ENCODE peak calls at places on chromosomes 6 and 20, in nine cellular contexts. One of them, this sample, is unnamed.

GRCh38 chr6:21987501-21987957 is 309.3 kb downstream of the PRL start:
- DNase-seq in ACHN: peak
- DNase-seq in cardiac fibroblast: peak
- DNase-seq in endothelial cell: peak
- DNase-seq in activated gamma-delta T cell treated with anti-CD3 and anti-CD28 coated beads, Interleukin-2, amount 50 U/mL, for 16 hours: no peak
- DNase-seq in cardiac muscle cell: peak
- DNase-seq in EL: peak
- DNase-seq in fibroblast of lung: peak
- DNase-seq in NCI-H82: no peak
- DNase-seq in this sample: no peak

GRCh38 chr6:137217801-137218472 is 1.2 kb downstream of the IFNGR1 start:
- DNase-seq in ACHN: no peak
- DNase-seq in cardiac fibroblast: peak
- DNase-seq in endothelial cell: no peak
- DNase-seq in activated gamma-delta T cell treated with anti-CD3 and anti-CD28 coated beads, Interleukin-2, amount 50 U/mL, for 16 hours: no peak
- DNase-seq in cardiac muscle cell: no peak
- DNase-seq in EL: peak
- DNase-seq in fibroblast of lung: peak
- DNase-seq in NCI-H82: peak
- DNase-seq in this sample: no peak

GRCh38 chr6:110689275-110689935 is 125.9 kb downstream of the CDK19 start:
- DNase-seq in ACHN: no peak
- DNase-seq in cardiac fibroblast: no peak
- DNase-seq in endothelial cell: no peak
- DNase-seq in activated gamma-delta T cell treated with anti-CD3 and anti-CD28 coated beads, Interleukin-2, amount 50 U/mL, for 16 hours: no peak
- DNase-seq in cardiac muscle cell: no peak
- DNase-seq in EL: no peak
- DNase-seq in fibroblast of lung: no peak
- DNase-seq in NCI-H82: no peak
- DNase-seq in this sample: no peak

GRCh38 chr20:661474-662288 is 8.7 kb upstream of the SRXN1 start:
- DNase-seq in ACHN: no peak
- DNase-seq in cardiac fibroblast: no peak
- DNase-seq in endothelial cell: no peak
- DNase-seq in activated gamma-delta T cell treated with anti-CD3 and anti-CD28 coated beads, Interleukin-2, amount 50 U/mL, for 16 hours: no peak
- DNase-seq in cardiac muscle cell: no peak
- DNase-seq in EL: no peak
- DNase-seq in fibroblast of lung: no peak
- DNase-seq in NCI-H82: no peak
- DNase-seq in this sample: no peak

GRCh38 chr6:105207524-105208269 is 27.9 kb upstream of the POPDC3 start:
- DNase-seq in ACHN: no peak
- DNase-seq in cardiac fibroblast: no peak
- DNase-seq in endothelial cell: no peak
- DNase-seq in activated gamma-delta T cell treated with anti-CD3 and anti-CD28 coated beads, Interleukin-2, amount 50 U/mL, for 16 hours: no peak
- DNase-seq in cardiac muscle cell: no peak
- DNase-seq in EL: peak
- DNase-seq in fibroblast of lung: no peak
- DNase-seq in NCI-H82: no peak
- DNase-seq in this sample: no peak

GRCh38 chr6:10633216-10633615 is 61.2 kb downstream of the C6orf52 start:
- DNase-seq in ACHN: peak
- DNase-seq in cardiac fibroblast: peak
- DNase-seq in endothelial cell: no peak
- DNase-seq in activated gamma-delta T cell treated with anti-CD3 and anti-CD28 coated beads, Interleukin-2, amount 50 U/mL, for 16 hours: no peak
- DNase-seq in cardiac muscle cell: no peak
- DNase-seq in EL: peak
- DNase-seq in fibroblast of lung: peak
- DNase-seq in NCI-H82: no peak
- DNase-seq in this sample: no peak

GRCh38 chr20:33914871-33915270 is 78.8 kb upstream of the RALY start:
- DNase-seq in ACHN: peak
- DNase-seq in cardiac fibroblast: peak
- DNase-seq in endothelial cell: no peak
- DNase-seq in activated gamma-delta T cell treated with anti-CD3 and anti-CD28 coated beads, Interleukin-2, amount 50 U/mL, for 16 hours: peak
- DNase-seq in cardiac muscle cell: no peak
- DNase-seq in EL: peak
- DNase-seq in fibroblast of lung: peak
- DNase-seq in NCI-H82: no peak
- DNase-seq in this sample: no peak

GRCh38 chr6:33604941-33605854 is 15.9 kb upstream of the ITPR3 start:
- DNase-seq in ACHN: no peak
- DNase-seq in cardiac fibroblast: no peak
- DNase-seq in endothelial cell: no peak
- DNase-seq in activated gamma-delta T cell treated with anti-CD3 and anti-CD28 coated beads, Interleukin-2, amount 50 U/mL, for 16 hours: no peak
- DNase-seq in cardiac muscle cell: no peak
- DNase-seq in EL: peak
- DNase-seq in fibroblast of lung: no peak
- DNase-seq in NCI-H82: no peak
- DNase-seq in this sample: no peak

GRCh38 chr20:31869942-31870702 is at the start of the genes DUSP15 and TTLL9:
- DNase-seq in ACHN: peak
- DNase-seq in cardiac fibroblast: no peak
- DNase-seq in endothelial cell: peak
- DNase-seq in activated gamma-delta T cell treated with anti-CD3 and anti-CD28 coated beads, Interleukin-2, amount 50 U/mL, for 16 hours: no peak
- DNase-seq in cardiac muscle cell: peak
- DNase-seq in EL: no peak
- DNase-seq in fibroblast of lung: no peak
- DNase-seq in NCI-H82: peak
- DNase-seq in this sample: no peak

GRCh38 chr20:63115651-63116411 is 100.1 kb downstream of the YTHDF1 start:
- DNase-seq in ACHN: no peak
- DNase-seq in cardiac fibroblast: no peak
- DNase-seq in endothelial cell: no peak
- DNase-seq in activated gamma-delta T cell treated with anti-CD3 and anti-CD28 coated beads, Interleukin-2, amount 50 U/mL, for 16 hours: no peak
- DNase-seq in cardiac muscle cell: no peak
- DNase-seq in EL: no peak
- DNase-seq in fibroblast of lung: no peak
- DNase-seq in NCI-H82: no peak
- DNase-seq in this sample: no peak

GRCh38 chr6:119147101-119148053 is 68.9 kb upstream of the FAM184A start:
- DNase-seq in ACHN: peak
- DNase-seq in cardiac fibroblast: peak
- DNase-seq in endothelial cell: no peak
- DNase-seq in activated gamma-delta T cell treated with anti-CD3 and anti-CD28 coated beads, Interleukin-2, amount 50 U/mL, for 16 hours: no peak
- DNase-seq in cardiac muscle cell: no peak
- DNase-seq in EL: peak
- DNase-seq in fibroblast of lung: peak
- DNase-seq in NCI-H82: no peak
- DNase-seq in this sample: no peak

GRCh38 chr20:61940491-61940890 is 125.2 kb downstream of the TAF4 start:
- DNase-seq in ACHN: no peak
- DNase-seq in cardiac fibroblast: no peak
- DNase-seq in endothelial cell: no peak
- DNase-seq in activated gamma-delta T cell treated with anti-CD3 and anti-CD28 coated beads, Interleukin-2, amount 50 U/mL, for 16 hours: no peak
- DNase-seq in cardiac muscle cell: no peak
- DNase-seq in EL: no peak
- DNase-seq in fibroblast of lung: no peak
- DNase-seq in NCI-H82: no peak
- DNase-seq in this sample: no peak

GRCh38 chr20:59672576-59672975 is 68.2 kb downstream of the PHACTR3 start:
- DNase-seq in ACHN: no peak
- DNase-seq in cardiac fibroblast: no peak
- DNase-seq in endothelial cell: no peak
- DNase-seq in activated gamma-delta T cell treated with anti-CD3 and anti-CD28 coated beads, Interleukin-2, amount 50 U/mL, for 16 hours: no peak
- DNase-seq in cardiac muscle cell: no peak
- DNase-seq in EL: no peak
- DNase-seq in fibroblast of lung: no peak
- DNase-seq in NCI-H82: no peak
- DNase-seq in this sample: no peak

GRCh38 chr6:3518356-3518841 is 61.5 kb upstream of the SLC22A23 start:
- DNase-seq in ACHN: no peak
- DNase-seq in cardiac fibroblast: peak
- DNase-seq in endothelial cell: no peak
- DNase-seq in activated gamma-delta T cell treated with anti-CD3 and anti-CD28 coated beads, Interleukin-2, amount 50 U/mL, for 16 hours: no peak
- DNase-seq in cardiac muscle cell: no peak
- DNase-seq in EL: peak
- DNase-seq in fibroblast of lung: peak
- DNase-seq in NCI-H82: peak
- DNase-seq in this sample: no peak